ENCODE peak calls at places on chromosomes 11 and 22, in nine cellular contexts. Y is C1 segment of cervical spinal cord; L is NCI-H748 treated with DMSO at 0.1 percent for 48 hours; M is M059J; U is dermis blood vessel endothelial cell; B is osteocyte; S is activated naive CD8-positive, alpha-beta T cell treated with anti-CD3 and anti-CD28 coated beads for 36 hours; T is stimulated activated CD8-positive, alpha-beta memory T cell treated with anti-CD3 and anti-CD28 coated beads, Interleukin-7, amount 100 ng/mL, for 1 hour; Q is stimulated activated effector memory CD8-positive, alpha-beta T cell treated with anti-CD3 and anti-CD28 coated beads, Interleukin-12 subunit alpha, Interleukin-12 subunit beta, amount 100 ng/mL, for 72 hours. I is an unnamed sample.

GRCh38 chr11:60305906-60306619 is 21.0 kb upstream of the MS4A6E start:
- DNase-seq in Y (no peak), L (no peak), M (peak; percentile 88), U (peak; percentile 4), B (no peak), S (no peak), T (no peak), Q (no peak), I (peak; percentile 2)

GRCh38 chr11:119155733-119156492 is 7.1 kb downstream of the ABCG4 start:
- DNase-seq in Y (no peak), L (no peak), M (peak; percentile 47), U (peak; percentile 33), B (no peak), S (no peak), T (no peak), Q (no peak), I (peak; percentile 58)

GRCh38 chr11:117684111-117684510 is 112.9 kb downstream of the DSCAML1 start:
- DNase-seq in Y (no peak), L (no peak), M (no peak), U (no peak), B (no peak), S (no peak), T (no peak), Q (no peak), I (no peak)

GRCh38 chr11:19553683-19554333 is 158.8 kb upstream of the NAV2 start:
- DNase-seq in Y (peak; percentile 47), L (peak; percentile 35), M (peak; percentile 72), U (peak; percentile 88), B (peak; percentile 91), S (peak; percentile 62), T (peak; percentile 27), Q (peak; percentile 69), I (peak; percentile 53)

GRCh38 chr11:56624661-56625110 is 10.0 kb upstream of the OR5M1 start:
- DNase-seq in Y (no peak), L (peak; percentile 44), M (peak; percentile 73), U (peak; percentile 9), B (no peak), S (no peak), T (no peak), Q (no peak), I (peak; percentile 68)

GRCh38 chr11:32312206-32312817 is 123.0 kb downstream of the WT1 start:
- DNase-seq in Y (no peak), L (no peak), M (peak; percentile 44), U (no peak), B (no peak), S (no peak), T (no peak), Q (no peak), I (no peak)

GRCh38 chr22:32473388-32473952 is 1.1 kb upstream of the FBXO7 start:
- DNase-seq in Y (no peak), L (peak; percentile 71), M (peak; percentile 51), U (peak; percentile 75), B (no peak), S (peak; percentile 8), T (no peak), Q (peak; percentile 15), I (peak; percentile 57)

GRCh38 chr11:66317766-66318575 is 1.1 kb upstream of the CD248 start:
- DNase-seq in Y (no peak), L (no peak), M (no peak), U (no peak), B (no peak), S (peak; percentile 69), T (peak; percentile 55), Q (no peak), I (peak; percentile 80)

GRCh38 chr11:65560555-65561418 is 2.6 kb upstream of the LTBP3 start:
- DNase-seq in Y (no peak), L (no peak), M (peak; percentile 85), U (peak; percentile 79), B (no peak), S (no peak), T (no peak), Q (no peak), I (peak; percentile 83)

GRCh38 chr22:19607198-19608113 is 83.2 kb upstream of the CLDN5 start:
- DNase-seq in Y (no peak), L (peak; percentile 42), M (no peak), U (peak; percentile 96), B (no peak), S (peak; percentile 22), T (no peak), Q (no peak), I (no peak)

GRCh38 chr22:36725366-36726006 is 21.9 kb upstream of the CACNG2 start:
- DNase-seq in Y (no peak), L (no peak), M (no peak), U (no peak), B (peak; percentile 70), S (no peak), T (no peak), Q (no peak), I (no peak)

GRCh38 chr22:37493979-37494378 is 7.8 kb upstream of the MFNG start:
- DNase-seq in Y (no peak), L (no peak), M (no peak), U (no peak), B (no peak), S (no peak), T (no peak), Q (no peak), I (no peak)

GRCh38 chr22:29224121-29224858 is 18.6 kb downstream of the EMID1 start:
- DNase-seq in Y (no peak), L (no peak), M (no peak), U (no peak), B (no peak), S (no peak), T (no peak), Q (no peak), I (no peak)

GRCh38 chr22:49297871-49298721 is 529.6 kb downstream of the BRD1 start:
- DNase-seq in Y (no peak), L (no peak), M (no peak), U (no peak), B (peak; percentile 64), S (no peak), T (no peak), Q (no peak), I (no peak)

I was measured in RPMI7951.